ENCODE peak calls at places on chromosomes 13 and 19, in six cellular contexts. R is endothelial cell of umbilical vein, S is mammary epithelial cell, B is mesenchymal stem cell, L is IMR-90, Q is colonic mucosa. E is an unnamed sample.

GRCh38 chr19:41114132-41114531 is at the start of gene CYP2F1:
- DNase-seq in R (no peak), S (no peak), B (no peak), L (no peak), Q (no peak), E (no peak)

GRCh38 chr19:37304190-37304883 is 66.6 kb upstream of the ZNF527 start:
- DNase-seq in R (no peak), S (no peak), B (no peak), L (no peak), Q (no peak), E (peak; percentile 87)

GRCh38 chr19:35211545-35212230 is 16.9 kb downstream of the FAM187B start:
- DNase-seq in R (peak; percentile 48), S (no peak), B (no peak), L (no peak), Q (peak; percentile 53), E (peak; percentile 17)

GRCh38 chr19:2055871-2056809 is 5.1 kb upstream of the MKNK2 start:
- DNase-seq in R (peak; percentile 56), S (no peak), B (peak; percentile 58), L (peak; percentile 64), Q (peak; percentile 73), E (peak; percentile 71)

GRCh38 chr13:113098163-113098732 is 7.3 kb upstream of the F7 start:
- DNase-seq in R (no peak), S (no peak), B (no peak), L (peak; percentile 66), Q (no peak), E (no peak)

GRCh38 chr13:30615851-30616311 is 1.8 kb upstream of the USPL1 start:
- DNase-seq in R (peak; percentile 73), S (peak; percentile 31), B (peak; percentile 52), L (peak; percentile 41), Q (no peak), E (no peak)

GRCh38 chr13:59877933-59878332 is 285.8 kb downstream of the DIAPH3 start:
- DNase-seq in R (no peak), S (peak; percentile 3), B (no peak), L (peak; percentile 60), Q (no peak), E (no peak)

GRCh38 chr13:95137096-95137495 is 164.2 kb downstream of the ABCC4 start:
- DNase-seq in R (peak; percentile 64), S (no peak), B (peak; percentile 30), L (peak; percentile 42), Q (no peak), E (no peak)

GRCh38 chr13:111314852-111315251 is 5.6 kb upstream of the TEX29 start:
- DNase-seq in R (no peak), S (no peak), B (peak; percentile 26), L (peak; percentile 49), Q (no peak), E (no peak)

GRCh38 chr13:76349700-76350099 is 536.5 kb downstream of the KCTD12 start:
- DNase-seq in R (no peak), S (no peak), B (no peak), L (no peak), Q (no peak), E (no peak)

GRCh38 chr13:74573654-74574053 is 439.4 kb upstream of the KLF12 start:
- DNase-seq in R (no peak), S (no peak), B (no peak), L (no peak), Q (no peak), E (peak; percentile 82)

GRCh38 chr19:35209646-35210045 is 18.9 kb downstream of the FAM187B start:
- DNase-seq in R (no peak), S (no peak), B (no peak), L (no peak), Q (peak; percentile 5), E (peak; percentile 10)

GRCh38 chr19:50255115-50255514 is 51.7 kb downstream of the MYH14 start:
- DNase-seq in R (no peak), S (no peak), B (no peak), L (no peak), Q (no peak), E (peak; percentile 62)

GRCh38 chr19:29562299-29563297 is 36.8 kb downstream of the VSTM2B start:
- DNase-seq in R (no peak), S (no peak), B (no peak), L (no peak), Q (no peak), E (no peak)

GRCh38 chr19:18603255-18603957 is 3.2 kb downstream of the CRLF1 start:
- DNase-seq in R (no peak), S (no peak), B (peak; percentile 64), L (no peak), Q (no peak), E (peak; percentile 81)

GRCh38 chr19:35852029-35852780 is at the start of gene NPHS1:
- DNase-seq in R (no peak), S (no peak), B (no peak), L (no peak), Q (no peak), E (no peak)

GRCh38 chr13:102090532-102090931 is 311.3 kb downstream of the FGF14 start:
- DNase-seq in R (no peak), S (no peak), B (no peak), L (no peak), Q (no peak), E (no peak)

GRCh38 chr13:35914662-35915061 is 216.5 kb downstream of the DCLK1 start:
- DNase-seq in R (no peak), S (no peak), B (no peak), L (no peak), Q (no peak), E (no peak)

GRCh38 chr19:7522923-7523667 is 671 bp downstream of the MCOLN1 start:
- DNase-seq in R (no peak), S (no peak), B (peak; percentile 67), L (no peak), Q (no peak), E (no peak)

GRCh38 chr19:29045708-29046107 is 167.2 kb downstream of the UQCRFS1 start:
- DNase-seq in R (no peak), S (no peak), B (no peak), L (no peak), Q (no peak), E (peak; percentile 34)

GRCh38 chr13:73248711-73249580 is 190.1 kb downstream of the KLF5 start:
- DNase-seq in R (no peak), S (peak; percentile 86), B (peak; percentile 73), L (peak; percentile 63), Q (peak; percentile 44), E (peak; percentile 66)

GRCh38 chr19:8149261-8150094 is at the start of gene FBN3:
- DNase-seq in R (no peak), S (no peak), B (no peak), L (no peak), Q (no peak), E (peak; percentile 89)

GRCh38 chr13:80070024-80070703 is 270.8 kb downstream of the SPRY2 start:
- DNase-seq in R (no peak), S (no peak), B (no peak), L (no peak), Q (peak; percentile 40), E (peak; percentile 58)

GRCh38 chr19:52248256-52248655 is 21.1 kb upstream of the ZNF766 start:
- DNase-seq in R (peak; percentile 46), S (peak; percentile 42), B (peak; percentile 36), L (peak; percentile 33), Q (peak; percentile 62), E (peak; percentile 78)

GRCh38 chr13:42393573-42394360 is 121.8 kb downstream of the AKAP11 start:
- DNase-seq in R (no peak), S (no peak), B (peak; percentile 18), L (no peak), Q (no peak), E (no peak)

GRCh38 chr13:59178344-59178743 is 985.4 kb downstream of the DIAPH3 start:
- DNase-seq in R (no peak), S (no peak), B (peak; percentile 14), L (peak; percentile 3), Q (no peak), E (peak; percentile 51)

GRCh38 chr19:18594096-18594823 is 5.7 kb downstream of the REX1BD start:
- DNase-seq in R (peak; percentile 80), S (peak; percentile 62), B (peak; percentile 81), L (peak; percentile 76), Q (peak; percentile 73), E (peak; percentile 92)

DNA sequence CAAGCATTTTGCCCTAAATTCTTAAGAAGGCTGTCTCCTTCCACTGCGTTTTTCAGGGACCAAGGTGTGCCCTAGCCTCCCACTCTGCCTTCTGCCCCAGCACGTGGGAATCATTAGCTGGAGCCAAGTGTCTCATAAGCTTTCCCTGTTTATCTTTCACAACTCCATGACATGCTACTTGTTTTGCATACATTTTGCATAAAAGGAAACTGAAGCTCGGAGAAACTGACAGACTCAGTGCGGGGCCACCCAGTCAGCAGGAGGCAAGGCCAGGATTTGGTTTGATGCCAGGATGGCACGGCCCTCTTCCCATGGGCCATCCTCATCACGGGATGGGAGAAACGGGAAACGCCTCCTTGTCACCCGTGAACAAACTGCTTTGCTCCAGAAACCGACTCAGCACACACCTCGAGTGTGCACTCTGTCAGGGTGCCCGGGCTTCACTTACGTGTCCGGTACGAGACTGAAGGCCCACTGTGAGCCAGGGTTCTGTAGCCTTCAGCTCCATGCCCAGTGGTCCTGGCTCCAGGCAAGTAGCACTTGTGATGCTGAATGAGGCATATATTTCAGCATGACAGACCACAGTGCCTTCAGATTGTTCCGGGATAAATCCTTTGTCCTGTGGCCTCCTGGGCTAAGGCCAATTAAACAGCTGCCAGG is 9.6 kb downstream of the CEBPA start:
- DNase-seq in R (no peak), S (no peak), B (no peak), L (no peak), Q (peak; percentile 81), E (no peak)
- H3K9ac ChIP-seq in R (no peak overlapping the region), S (no peak overlapping the region), B (peak overlapping the region; percentile 71), L (no peak overlapping the region), Q (peak overlapping the region; percentile 28), E (no peak overlapping the region)

DNA sequence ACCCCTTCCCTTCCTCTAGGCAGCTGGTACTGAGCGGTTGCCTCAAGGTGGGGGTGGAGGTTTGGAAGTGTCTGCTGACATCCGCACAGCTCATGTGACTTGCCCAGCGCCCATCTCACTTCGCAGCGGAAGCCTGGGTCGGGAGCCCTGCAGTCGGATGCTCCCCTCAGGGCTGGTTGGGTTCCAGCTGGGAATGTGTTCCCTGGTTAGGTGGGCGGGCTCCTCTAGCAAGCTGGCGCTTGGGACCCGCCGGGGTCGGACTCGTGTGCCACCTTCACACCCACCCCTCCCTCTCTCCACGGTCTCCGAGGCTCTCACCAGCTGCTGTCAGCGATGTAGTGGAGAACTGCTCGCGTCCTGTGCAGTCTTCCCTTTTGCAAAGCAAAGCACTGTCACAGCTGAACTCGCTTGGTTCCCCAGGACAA is 10.2 kb downstream of the PPP1R37 start:
- DNase-seq in R (no peak), S (no peak), B (no peak), L (no peak), Q (no peak), E (peak; percentile 58)
- H3K4me3 ChIP-seq in R (no peak overlapping the region), S (no peak overlapping the region), B (no peak overlapping the region), L (no peak overlapping the region), Q (no peak overlapping the region), E (no peak overlapping the region)

GRCh38 chr19:10019246-10019645 is 6.0 kb downstream of the RDH8 start:
- DNase-seq in R (no peak), S (no peak), B (no peak), L (no peak), Q (no peak), E (no peak)
- H3K27ac ChIP-seq in R (no peak overlapping the region), S (no peak overlapping the region), B (no peak overlapping the region), L (no peak overlapping the region), Q (no peak overlapping the region), E (no peak overlapping the region)

DNA sequence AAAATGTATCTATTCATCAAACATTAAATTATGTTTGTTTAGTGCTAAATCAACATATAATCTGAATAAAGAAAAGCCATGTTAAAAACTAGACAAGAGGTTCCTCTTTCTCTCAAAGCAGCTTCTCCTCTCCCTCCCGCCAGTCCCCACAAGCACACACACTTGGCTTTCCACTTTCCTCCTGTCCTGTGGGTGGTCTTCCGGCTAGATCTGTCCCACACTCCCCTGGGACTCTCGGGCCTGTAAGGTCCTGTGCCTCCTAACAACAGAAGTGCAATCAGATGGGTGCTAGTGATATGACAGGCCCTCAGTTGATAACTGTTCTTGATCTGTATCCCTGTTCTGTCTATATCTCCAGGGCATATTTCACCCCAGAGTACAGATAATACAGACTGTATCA is 45.6 kb upstream of the RAP2A start:
- DNase-seq in R (no peak), S (no peak), B (no peak), L (no peak), Q (no peak), E (no peak)
- H3K9ac ChIP-seq in R (no peak overlapping the region), S (no peak overlapping the region), B (no peak overlapping the region), L (no peak overlapping the region), Q (no peak overlapping the region), E (no peak overlapping the region)

E was measured in endodermal cell.